ENCODE peak calls at places on chromosome 4, in nine cellular contexts. One of them, this sample, is unnamed. For H3K4me1, the result is how much of the 10 kb centered on the place peaks cover.

GRCh38 chr4:108345862-108346530 is 177.3 kb upstream of the LEF1 start:
- DNase-seq in esophagus muscularis mucosa: no peak
- DNase-seq in GM12878: no peak
- DNase-seq in Peyer's patch: no peak
- DNase-seq in heart left ventricle: no peak
- DNase-seq in gastrocnemius medialis: no peak
- DNase-seq in HCT116: no peak
- DNase-seq in IMR-90: peak
- DNase-seq in esophagus squamous epithelium: no peak
- DNase-seq in this sample: no peak

GRCh38 chr4:16537926-16538325 is 311.7 kb upstream of the TAPT1 start:
- DNase-seq in esophagus squamous epithelium: no peak
- DNase-seq in HCT116: no peak
- DNase-seq in IMR-90: no peak
- DNase-seq in esophagus muscularis mucosa: no peak
- DNase-seq in GM12878: no peak
- DNase-seq in gastrocnemius medialis: no peak
- DNase-seq in Peyer's patch: no peak
- DNase-seq in heart left ventricle: no peak
- DNase-seq in this sample: no peak

GRCh38 chr4:89482248-89482647 is 174.6 kb upstream of the GPRIN3 start:
- DNase-seq in heart left ventricle: no peak
- DNase-seq in esophagus squamous epithelium: no peak
- DNase-seq in gastrocnemius medialis: no peak
- DNase-seq in HCT116: peak
- DNase-seq in esophagus muscularis mucosa: no peak
- DNase-seq in GM12878: no peak
- DNase-seq in IMR-90: peak
- DNase-seq in Peyer's patch: no peak
- DNase-seq in this sample: no peak

GRCh38 chr4:40283968-40284367 is 51.2 kb upstream of the CHRNA9 start:
- DNase-seq in HCT116: peak
- DNase-seq in heart left ventricle: no peak
- DNase-seq in GM12878: no peak
- DNase-seq in IMR-90: no peak
- DNase-seq in esophagus muscularis mucosa: no peak
- DNase-seq in gastrocnemius medialis: no peak
- DNase-seq in esophagus squamous epithelium: no peak
- DNase-seq in Peyer's patch: no peak
- DNase-seq in this sample: peak

GRCh38 chr4:78644744-78645330 is 93.3 kb downstream of the ANXA3 start:
- DNase-seq in IMR-90: peak
- DNase-seq in gastrocnemius medialis: peak
- DNase-seq in esophagus squamous epithelium: peak
- DNase-seq in esophagus muscularis mucosa: no peak
- DNase-seq in HCT116: peak
- DNase-seq in heart left ventricle: no peak
- DNase-seq in Peyer's patch: no peak
- DNase-seq in GM12878: no peak
- DNase-seq in this sample: peak

GRCh38 chr4:158131037-158131436 is 41.8 kb downstream of the GASK1B start:
- DNase-seq in Peyer's patch: no peak
- DNase-seq in heart left ventricle: no peak
- DNase-seq in HCT116: no peak
- DNase-seq in esophagus muscularis mucosa: no peak
- DNase-seq in IMR-90: no peak
- DNase-seq in gastrocnemius medialis: no peak
- DNase-seq in esophagus squamous epithelium: no peak
- DNase-seq in GM12878: no peak
- DNase-seq in this sample: no peak

GRCh38 chr4:10275696-10276095 is 159.1 kb upstream of the WDR1 start:
- DNase-seq in Peyer's patch: no peak
- DNase-seq in GM12878: no peak
- DNase-seq in IMR-90: no peak
- DNase-seq in gastrocnemius medialis: no peak
- DNase-seq in heart left ventricle: no peak
- DNase-seq in HCT116: no peak
- DNase-seq in esophagus muscularis mucosa: no peak
- DNase-seq in esophagus squamous epithelium: no peak
- DNase-seq in this sample: no peak

GRCh38 chr4:92254767-92255442 is 48.9 kb upstream of the GRID2 start:
- DNase-seq in esophagus squamous epithelium: no peak
- DNase-seq in Peyer's patch: no peak
- DNase-seq in esophagus muscularis mucosa: no peak
- DNase-seq in heart left ventricle: peak
- DNase-seq in IMR-90: no peak
- DNase-seq in GM12878: no peak
- DNase-seq in gastrocnemius medialis: no peak
- DNase-seq in HCT116: no peak
- DNase-seq in this sample: no peak

GRCh38 chr4:56374956-56375355 is 12.3 kb downstream of the AASDH start:
- DNase-seq in esophagus muscularis mucosa: no peak
- DNase-seq in GM12878: no peak
- DNase-seq in HCT116: no peak
- DNase-seq in esophagus squamous epithelium: no peak
- DNase-seq in heart left ventricle: no peak
- DNase-seq in Peyer's patch: no peak
- DNase-seq in gastrocnemius medialis: no peak
- DNase-seq in IMR-90: no peak
- DNase-seq in this sample: no peak

GRCh38 chr4:186029731-186030421 is 39.1 kb upstream of the TLR3 start:
- DNase-seq in esophagus muscularis mucosa: no peak
- DNase-seq in gastrocnemius medialis: peak
- DNase-seq in HCT116: no peak
- DNase-seq in heart left ventricle: peak
- DNase-seq in esophagus squamous epithelium: no peak
- DNase-seq in Peyer's patch: no peak
- DNase-seq in IMR-90: peak
- DNase-seq in GM12878: no peak
- DNase-seq in this sample: no peak

GRCh38 chr4:88008133-88008621 is 742 bp downstream of the PKD2 start:
- DNase-seq in esophagus muscularis mucosa: no peak
- DNase-seq in GM12878: no peak
- DNase-seq in Peyer's patch: peak
- DNase-seq in HCT116: no peak
- DNase-seq in heart left ventricle: peak
- DNase-seq in esophagus squamous epithelium: no peak
- DNase-seq in IMR-90: peak
- DNase-seq in gastrocnemius medialis: no peak
- DNase-seq in this sample: peak

GRCh38 chr4:83851261-83852084 is 315.6 kb downstream of the GPAT3 start:
- DNase-seq in esophagus muscularis mucosa: peak
- DNase-seq in heart left ventricle: no peak
- DNase-seq in GM12878: no peak
- DNase-seq in Peyer's patch: no peak
- DNase-seq in IMR-90: peak
- DNase-seq in gastrocnemius medialis: no peak
- DNase-seq in HCT116: peak
- DNase-seq in esophagus squamous epithelium: no peak
- DNase-seq in this sample: no peak

GRCh38 chr4:176499518-176499917 is 179.8 kb downstream of the SPCS3 start:
- DNase-seq in heart left ventricle: no peak
- DNase-seq in Peyer's patch: no peak
- DNase-seq in esophagus muscularis mucosa: no peak
- DNase-seq in gastrocnemius medialis: no peak
- DNase-seq in GM12878: no peak
- DNase-seq in IMR-90: peak
- DNase-seq in esophagus squamous epithelium: no peak
- DNase-seq in HCT116: no peak
- DNase-seq in this sample: no peak

GRCh38 chr4:89056953-89057398 is at the start of gene FAM13A:
- DNase-seq in gastrocnemius medialis: peak
- DNase-seq in IMR-90: peak
- DNase-seq in heart left ventricle: peak
- DNase-seq in esophagus squamous epithelium: peak
- DNase-seq in GM12878: peak
- DNase-seq in HCT116: peak
- DNase-seq in Peyer's patch: no peak
- DNase-seq in esophagus muscularis mucosa: peak
- DNase-seq in this sample: no peak

GRCh38 chr4:26936284-26937065 is 75.8 kb downstream of the STIM2 start:
- DNase-seq in esophagus squamous epithelium: no peak
- DNase-seq in heart left ventricle: no peak
- DNase-seq in gastrocnemius medialis: no peak
- DNase-seq in HCT116: no peak
- DNase-seq in esophagus muscularis mucosa: no peak
- DNase-seq in Peyer's patch: peak
- DNase-seq in IMR-90: peak
- DNase-seq in GM12878: no peak
- DNase-seq in this sample: peak

GRCh38 chr4:73411731-73412414 is 7.8 kb downstream of the ALB start:
- DNase-seq in IMR-90: no peak
- DNase-seq in Peyer's patch: no peak
- DNase-seq in heart left ventricle: no peak
- DNase-seq in gastrocnemius medialis: no peak
- DNase-seq in esophagus muscularis mucosa: no peak
- DNase-seq in esophagus squamous epithelium: no peak
- DNase-seq in HCT116: no peak
- DNase-seq in GM12878: no peak
- DNase-seq in this sample: no peak
- TF ChIP-seq POLR2A in IMR-90: no peak
- TF ChIP-seq POLR2A in Peyer's patch: no peak
- TF ChIP-seq POLR2A in heart left ventricle: no peak
- TF ChIP-seq POLR2A in gastrocnemius medialis: no peak
- TF ChIP-seq POLR2A in esophagus muscularis mucosa: no peak
- TF ChIP-seq POLR2A in esophagus squamous epithelium: no peak
- TF ChIP-seq POLR2A in HCT116: no peak
- TF ChIP-seq POLR2A in GM12878: no peak
- TF ChIP-seq POLR2A in this sample: no peak

GRCh38 chr4:118351851-118352827 is 664 bp downstream of the PRSS12 start:
- DNase-seq in esophagus squamous epithelium: no peak
- DNase-seq in esophagus muscularis mucosa: no peak
- DNase-seq in IMR-90: peak
- DNase-seq in Peyer's patch: peak
- DNase-seq in gastrocnemius medialis: no peak
- DNase-seq in GM12878: no peak
- DNase-seq in HCT116: peak
- DNase-seq in heart left ventricle: no peak
- DNase-seq in this sample: peak
- H3K4me1 ChIP-seq in esophagus squamous epithelium: under half
- H3K4me1 ChIP-seq in esophagus muscularis mucosa: under half
- H3K4me1 ChIP-seq in IMR-90: under half
- H3K4me1 ChIP-seq in Peyer's patch: under half
- H3K4me1 ChIP-seq in gastrocnemius medialis: under half
- H3K4me1 ChIP-seq in GM12878: under half
- H3K4me1 ChIP-seq in HCT116: under half
- H3K4me1 ChIP-seq in heart left ventricle: under half
- H3K4me1 ChIP-seq in this sample: under half

GRCh38 chr4:127364911-127365310 is 267.8 kb upstream of the INTU start:
- DNase-seq in gastrocnemius medialis: no peak
- DNase-seq in HCT116: no peak
- DNase-seq in IMR-90: no peak
- DNase-seq in heart left ventricle: no peak
- DNase-seq in esophagus squamous epithelium: no peak
- DNase-seq in esophagus muscularis mucosa: no peak
- DNase-seq in GM12878: no peak
- DNase-seq in Peyer's patch: no peak
- DNase-seq in this sample: no peak

DNA sequence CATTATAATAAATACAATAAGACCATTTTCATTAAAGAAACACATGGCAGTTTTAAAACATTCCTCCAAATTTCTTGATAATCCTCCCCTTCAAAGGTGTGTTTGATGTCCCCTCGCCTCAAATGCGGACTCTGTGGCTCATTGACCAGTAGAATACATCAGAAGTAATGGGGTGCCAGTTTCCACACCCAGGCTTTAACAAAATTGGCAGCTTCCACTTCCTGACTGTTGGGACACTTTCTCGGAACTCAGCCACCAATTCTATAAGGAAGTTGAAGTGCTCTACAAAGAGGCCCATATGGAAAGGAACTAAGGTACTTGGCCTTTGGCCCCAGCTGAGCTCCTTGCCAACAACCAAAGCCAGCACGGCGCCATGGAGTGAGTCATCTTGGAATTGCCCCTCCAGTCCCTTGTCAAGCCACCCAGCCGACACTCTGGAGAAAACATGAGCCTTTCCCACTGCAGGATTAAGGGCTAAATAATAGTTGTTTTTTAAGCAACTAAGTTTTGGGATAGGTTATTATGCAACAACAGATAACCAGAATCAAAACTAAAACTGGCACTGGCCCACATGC is 262.2 kb upstream of the INTU start:
- DNase-seq in HCT116: no peak
- DNase-seq in Peyer's patch: no peak
- DNase-seq in heart left ventricle: no peak
- DNase-seq in esophagus squamous epithelium: no peak
- DNase-seq in esophagus muscularis mucosa: no peak
- DNase-seq in gastrocnemius medialis: no peak
- DNase-seq in GM12878: no peak
- DNase-seq in IMR-90: peak
- DNase-seq in this sample: no peak
- H3K4me3 ChIP-seq in HCT116: no peak
- H3K4me3 ChIP-seq in Peyer's patch: no peak
- H3K4me3 ChIP-seq in heart left ventricle: no peak
- H3K4me3 ChIP-seq in esophagus squamous epithelium: no peak
- H3K4me3 ChIP-seq in esophagus muscularis mucosa: no peak
- H3K4me3 ChIP-seq in gastrocnemius medialis: no peak
- H3K4me3 ChIP-seq in GM12878: no peak
- H3K4me3 ChIP-seq in IMR-90: no peak
- H3K4me3 ChIP-seq in this sample: no peak

GRCh38 chr4:18021470-18021719 is 160 bp downstream of the LCORL start:
- DNase-seq in gastrocnemius medialis: no peak
- DNase-seq in esophagus squamous epithelium: no peak
- DNase-seq in esophagus muscularis mucosa: no peak
- DNase-seq in heart left ventricle: no peak
- DNase-seq in IMR-90: peak
- DNase-seq in Peyer's patch: no peak
- DNase-seq in GM12878: no peak
- DNase-seq in HCT116: no peak
- DNase-seq in this sample: no peak
- TF ChIP-seq POLR2A in gastrocnemius medialis: no peak
- TF ChIP-seq POLR2A in esophagus squamous epithelium: no peak
- TF ChIP-seq POLR2A in esophagus muscularis mucosa: no peak
- TF ChIP-seq POLR2A in heart left ventricle: peak
- TF ChIP-seq POLR2A in IMR-90: no peak
- TF ChIP-seq POLR2A in Peyer's patch: no peak
- TF ChIP-seq POLR2A in GM12878: no peak
- TF ChIP-seq POLR2A in HCT116: peak
- TF ChIP-seq POLR2A in this sample: no peak

GRCh38 chr4:174826660-174827059 is 2.4 kb downstream of the GLRA3 start:
- DNase-seq in esophagus squamous epithelium: no peak
- DNase-seq in HCT116: no peak
- DNase-seq in heart left ventricle: no peak
- DNase-seq in GM12878: no peak
- DNase-seq in Peyer's patch: no peak
- DNase-seq in esophagus muscularis mucosa: no peak
- DNase-seq in gastrocnemius medialis: no peak
- DNase-seq in IMR-90: no peak
- DNase-seq in this sample: no peak
- H3K4me1 ChIP-seq in esophagus squamous epithelium: under half
- H3K4me1 ChIP-seq in HCT116: under half
- H3K4me1 ChIP-seq in heart left ventricle: under half
- H3K4me1 ChIP-seq in GM12878: under half
- H3K4me1 ChIP-seq in Peyer's patch: under half
- H3K4me1 ChIP-seq in esophagus muscularis mucosa: under half
- H3K4me1 ChIP-seq in gastrocnemius medialis: under half
- H3K4me1 ChIP-seq in IMR-90: under half
- H3K4me1 ChIP-seq in this sample: under half

GRCh38 chr4:552059-552458 is 24.0 kb downstream of the TMEM271 start:
- DNase-seq in heart left ventricle: no peak
- DNase-seq in HCT116: no peak
- DNase-seq in IMR-90: no peak
- DNase-seq in Peyer's patch: no peak
- DNase-seq in gastrocnemius medialis: no peak
- DNase-seq in esophagus squamous epithelium: no peak
- DNase-seq in GM12878: no peak
- DNase-seq in esophagus muscularis mucosa: no peak
- DNase-seq in this sample: no peak
- H3K4me3 ChIP-seq in heart left ventricle: no peak
- H3K4me3 ChIP-seq in HCT116: no peak
- H3K4me3 ChIP-seq in IMR-90: no peak
- H3K4me3 ChIP-seq in Peyer's patch: no peak
- H3K4me3 ChIP-seq in gastrocnemius medialis: no peak
- H3K4me3 ChIP-seq in esophagus squamous epithelium: no peak
- H3K4me3 ChIP-seq in GM12878: no peak
- H3K4me3 ChIP-seq in esophagus muscularis mucosa: no peak
- H3K4me3 ChIP-seq in this sample: no peak

GRCh38 chr4:24196785-24197184 is 306.9 kb upstream of the PPARGC1A start:
- DNase-seq in esophagus squamous epithelium: no peak
- DNase-seq in Peyer's patch: no peak
- DNase-seq in HCT116: no peak
- DNase-seq in GM12878: no peak
- DNase-seq in esophagus muscularis mucosa: no peak
- DNase-seq in IMR-90: no peak
- DNase-seq in heart left ventricle: no peak
- DNase-seq in gastrocnemius medialis: no peak
- DNase-seq in this sample: no peak
- TF ChIP-seq POLR2A in esophagus squamous epithelium: no peak
- TF ChIP-seq POLR2A in Peyer's patch: no peak
- TF ChIP-seq POLR2A in HCT116: no peak
- TF ChIP-seq POLR2A in GM12878: no peak
- TF ChIP-seq POLR2A in esophagus muscularis mucosa: no peak
- TF ChIP-seq POLR2A in IMR-90: no peak
- TF ChIP-seq POLR2A in heart left ventricle: no peak
- TF ChIP-seq POLR2A in gastrocnemius medialis: no peak
- TF ChIP-seq POLR2A in this sample: no peak

This sample was measured in spleen.